ENCODE peak calls at places on chromosomes 4 and X, in eight cellular contexts. One of them, this sample, is unnamed.

GRCh38 chr4:99947190-99947578 is 766 bp upstream of the DNAJB14 start:
- DNase-seq in bronchial epithelial cell: no peak
- DNase-seq in astrocyte of the spinal cord: no peak
- DNase-seq in lower lobe of right lung: no peak
- DNase-seq in stomach: no peak
- DNase-seq in GM10248: no peak
- DNase-seq in progenitor cell of endocrine pancreas: no peak
- DNase-seq in HL-60: no peak
- DNase-seq in this sample: no peak

GRCh38 chr4:41692717-41693345 is 55.7 kb downstream of the PHOX2B start:
- DNase-seq in bronchial epithelial cell: peak; percentile 44
- DNase-seq in astrocyte of the spinal cord: peak; percentile 57
- DNase-seq in lower lobe of right lung: peak; percentile 48
- DNase-seq in stomach: peak; percentile 56
- DNase-seq in GM10248: peak; percentile 27
- DNase-seq in progenitor cell of endocrine pancreas: peak; percentile 25
- DNase-seq in HL-60: peak; percentile 59
- DNase-seq in this sample: peak; percentile 48

GRCh38 chrX:13428055-13428786 is 108.4 kb upstream of the ATXN3L start:
- DNase-seq in bronchial epithelial cell: peak; percentile 94
- DNase-seq in astrocyte of the spinal cord: peak; percentile 70
- DNase-seq in lower lobe of right lung: no peak
- DNase-seq in stomach: no peak
- DNase-seq in GM10248: peak; percentile 20
- DNase-seq in progenitor cell of endocrine pancreas: no peak
- DNase-seq in HL-60: no peak
- DNase-seq in this sample: no peak

GRCh38 chrX:138859421-138859820 is 147.9 kb upstream of the FGF13 start:
- DNase-seq in bronchial epithelial cell: no peak
- DNase-seq in astrocyte of the spinal cord: no peak
- DNase-seq in lower lobe of right lung: no peak
- DNase-seq in stomach: no peak
- DNase-seq in GM10248: no peak
- DNase-seq in progenitor cell of endocrine pancreas: no peak
- DNase-seq in HL-60: no peak
- DNase-seq in this sample: no peak

GRCh38 chrX:102708900-102709299 is 3.3 kb upstream of the GPRASP2 start:
- DNase-seq in bronchial epithelial cell: no peak
- DNase-seq in astrocyte of the spinal cord: no peak
- DNase-seq in lower lobe of right lung: no peak
- DNase-seq in stomach: no peak
- DNase-seq in GM10248: no peak
- DNase-seq in progenitor cell of endocrine pancreas: no peak
- DNase-seq in HL-60: no peak
- DNase-seq in this sample: no peak

GRCh38 chrX:2391869-2392606 is 108.7 kb downstream of the DHRSX start:
- DNase-seq in bronchial epithelial cell: peak; percentile 96
- DNase-seq in astrocyte of the spinal cord: peak; percentile 89
- DNase-seq in lower lobe of right lung: no peak
- DNase-seq in stomach: no peak
- DNase-seq in GM10248: no peak
- DNase-seq in progenitor cell of endocrine pancreas: no peak
- DNase-seq in HL-60: no peak
- DNase-seq in this sample: peak; percentile 78

GRCh38 chrX:37800762-37801161 is 20.9 kb downstream of the CYBB start:
- DNase-seq in bronchial epithelial cell: peak; percentile 1
- DNase-seq in astrocyte of the spinal cord: no peak
- DNase-seq in lower lobe of right lung: no peak
- DNase-seq in stomach: no peak
- DNase-seq in GM10248: no peak
- DNase-seq in progenitor cell of endocrine pancreas: no peak
- DNase-seq in HL-60: peak; percentile 39
- DNase-seq in this sample: no peak

GRCh38 chr4:3637326-3638016 is 105.2 kb upstream of the LRPAP1 start:
- DNase-seq in bronchial epithelial cell: no peak
- DNase-seq in astrocyte of the spinal cord: no peak
- DNase-seq in lower lobe of right lung: peak; percentile 40
- DNase-seq in stomach: no peak
- DNase-seq in GM10248: no peak
- DNase-seq in progenitor cell of endocrine pancreas: no peak
- DNase-seq in HL-60: no peak
- DNase-seq in this sample: no peak

GRCh38 chr4:169167958-169168357 is 102.8 kb downstream of the SH3RF1 start:
- DNase-seq in bronchial epithelial cell: no peak
- DNase-seq in astrocyte of the spinal cord: no peak
- DNase-seq in lower lobe of right lung: no peak
- DNase-seq in stomach: no peak
- DNase-seq in GM10248: peak; percentile 15
- DNase-seq in progenitor cell of endocrine pancreas: no peak
- DNase-seq in HL-60: no peak
- DNase-seq in this sample: no peak

GRCh38 chr4:3607690-3608514 is 75.7 kb upstream of the LRPAP1 start:
- DNase-seq in bronchial epithelial cell: no peak
- DNase-seq in astrocyte of the spinal cord: no peak
- DNase-seq in lower lobe of right lung: no peak
- DNase-seq in stomach: no peak
- DNase-seq in GM10248: no peak
- DNase-seq in progenitor cell of endocrine pancreas: no peak
- DNase-seq in HL-60: no peak
- DNase-seq in this sample: no peak

GRCh38 chrX:145817299-145817665 is 347 bp upstream of the SLITRK2 start:
- DNase-seq in bronchial epithelial cell: no peak
- DNase-seq in astrocyte of the spinal cord: peak; percentile 32
- DNase-seq in lower lobe of right lung: no peak
- DNase-seq in stomach: no peak
- DNase-seq in GM10248: peak; percentile 5
- DNase-seq in progenitor cell of endocrine pancreas: no peak
- DNase-seq in HL-60: no peak
- DNase-seq in this sample: no peak

GRCh38 chrX:44265559-44265958 is 77.9 kb downstream of the EFHC2 start:
- DNase-seq in bronchial epithelial cell: no peak
- DNase-seq in astrocyte of the spinal cord: no peak
- DNase-seq in lower lobe of right lung: no peak
- DNase-seq in stomach: no peak
- DNase-seq in GM10248: no peak
- DNase-seq in progenitor cell of endocrine pancreas: no peak
- DNase-seq in HL-60: no peak
- DNase-seq in this sample: no peak

GRCh38 chr4:63492515-63492914 is 916.7 kb downstream of the TECRL start:
- DNase-seq in bronchial epithelial cell: no peak
- DNase-seq in astrocyte of the spinal cord: no peak
- DNase-seq in lower lobe of right lung: no peak
- DNase-seq in stomach: no peak
- DNase-seq in GM10248: no peak
- DNase-seq in progenitor cell of endocrine pancreas: no peak
- DNase-seq in HL-60: no peak
- DNase-seq in this sample: no peak

GRCh38 chrX:114500622-114501021 is 83.3 kb upstream of the HTR2C start:
- DNase-seq in bronchial epithelial cell: no peak
- DNase-seq in astrocyte of the spinal cord: no peak
- DNase-seq in lower lobe of right lung: no peak
- DNase-seq in stomach: no peak
- DNase-seq in GM10248: no peak
- DNase-seq in progenitor cell of endocrine pancreas: no peak
- DNase-seq in HL-60: no peak
- DNase-seq in this sample: no peak

GRCh38 chr4:157700898-157701694 is 471.7 kb downstream of the GASK1B start:
- DNase-seq in bronchial epithelial cell: no peak
- DNase-seq in astrocyte of the spinal cord: peak; percentile 12
- DNase-seq in lower lobe of right lung: no peak
- DNase-seq in stomach: no peak
- DNase-seq in GM10248: no peak
- DNase-seq in progenitor cell of endocrine pancreas: no peak
- DNase-seq in HL-60: no peak
- DNase-seq in this sample: no peak

GRCh38 chrX:8743126-8743732 is 11.3 kb upstream of the ANOS1 start:
- DNase-seq in bronchial epithelial cell: no peak
- DNase-seq in astrocyte of the spinal cord: no peak
- DNase-seq in lower lobe of right lung: peak; percentile 62
- DNase-seq in stomach: peak; percentile 80
- DNase-seq in GM10248: peak; percentile 47
- DNase-seq in progenitor cell of endocrine pancreas: peak; percentile 52
- DNase-seq in HL-60: peak; percentile 56
- DNase-seq in this sample: peak; percentile 73

GRCh38 chr4:5572114-5572513 is 136.2 kb downstream of the EVC2 start:
- DNase-seq in bronchial epithelial cell: no peak
- DNase-seq in astrocyte of the spinal cord: peak; percentile 5
- DNase-seq in lower lobe of right lung: no peak
- DNase-seq in stomach: no peak
- DNase-seq in GM10248: no peak
- DNase-seq in progenitor cell of endocrine pancreas: no peak
- DNase-seq in HL-60: no peak
- DNase-seq in this sample: no peak

GRCh38 chr4:16938641-16939040 is 40.2 kb upstream of the LDB2 start:
- DNase-seq in bronchial epithelial cell: no peak
- DNase-seq in astrocyte of the spinal cord: no peak
- DNase-seq in lower lobe of right lung: no peak
- DNase-seq in stomach: no peak
- DNase-seq in GM10248: no peak
- DNase-seq in progenitor cell of endocrine pancreas: no peak
- DNase-seq in HL-60: no peak
- DNase-seq in this sample: no peak

GRCh38 chrX:619812-620493 is 10.6 kb upstream of the SHOX start:
- DNase-seq in bronchial epithelial cell: no peak
- DNase-seq in astrocyte of the spinal cord: no peak
- DNase-seq in lower lobe of right lung: no peak
- DNase-seq in stomach: no peak
- DNase-seq in GM10248: no peak
- DNase-seq in progenitor cell of endocrine pancreas: no peak
- DNase-seq in HL-60: no peak
- DNase-seq in this sample: no peak

DNA sequence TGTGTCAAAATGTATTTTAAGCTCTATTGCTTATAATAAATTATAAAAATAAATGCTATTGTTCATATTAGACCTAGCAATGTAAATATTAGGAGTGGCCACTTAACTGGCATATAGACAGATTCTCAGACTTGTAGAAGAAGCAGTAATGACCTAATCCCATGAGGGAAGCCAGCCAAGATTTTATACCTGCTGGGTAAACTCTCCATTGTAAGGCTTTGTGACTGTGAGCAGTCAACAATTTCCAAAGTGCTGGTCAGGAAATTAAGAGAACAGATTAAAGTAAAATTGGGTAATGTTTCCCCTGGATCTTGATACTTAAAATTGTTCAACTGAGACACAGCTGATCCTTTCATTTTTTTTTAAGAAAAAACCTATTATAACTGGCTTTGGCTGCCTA is 77.7 kb downstream of the ADGRL3 start:
- DNase-seq in bronchial epithelial cell: peak; percentile 91
- DNase-seq in astrocyte of the spinal cord: peak; percentile 13
- DNase-seq in lower lobe of right lung: no peak
- DNase-seq in stomach: no peak
- DNase-seq in GM10248: no peak
- DNase-seq in progenitor cell of endocrine pancreas: no peak
- DNase-seq in HL-60: no peak
- DNase-seq in this sample: no peak
- TF ChIP-seq CTCF in bronchial epithelial cell: no peak
- TF ChIP-seq CTCF in astrocyte of the spinal cord: no peak
- TF ChIP-seq CTCF in lower lobe of right lung: no peak
- TF ChIP-seq CTCF in stomach: no peak
- TF ChIP-seq CTCF in GM10248: no peak
- TF ChIP-seq CTCF in progenitor cell of endocrine pancreas: no peak
- TF ChIP-seq CTCF in HL-60: no peak
- TF ChIP-seq CTCF in this sample: no peak

GRCh38 chr4:10013722-10014121 is 7.6 kb downstream of the SLC2A9 start:
- DNase-seq in bronchial epithelial cell: peak; percentile 57
- DNase-seq in astrocyte of the spinal cord: no peak
- DNase-seq in lower lobe of right lung: peak; percentile 62
- DNase-seq in stomach: peak; percentile 82
- DNase-seq in GM10248: peak; percentile 63
- DNase-seq in progenitor cell of endocrine pancreas: no peak
- DNase-seq in HL-60: peak; percentile 60
- DNase-seq in this sample: peak; percentile 76

GRCh38 chr4:10011885-10012284 is 9.4 kb downstream of the SLC2A9 start:
- DNase-seq in bronchial epithelial cell: no peak
- DNase-seq in astrocyte of the spinal cord: no peak
- DNase-seq in lower lobe of right lung: no peak
- DNase-seq in stomach: no peak
- DNase-seq in GM10248: no peak
- DNase-seq in progenitor cell of endocrine pancreas: no peak
- DNase-seq in HL-60: no peak
- DNase-seq in this sample: no peak

GRCh38 chr4:10017037-10017893 is 4.0 kb downstream of the SLC2A9 start:
- DNase-seq in bronchial epithelial cell: no peak
- DNase-seq in astrocyte of the spinal cord: no peak
- DNase-seq in lower lobe of right lung: no peak
- DNase-seq in stomach: no peak
- DNase-seq in GM10248: no peak
- DNase-seq in progenitor cell of endocrine pancreas: no peak
- DNase-seq in HL-60: no peak
- DNase-seq in this sample: no peak

GRCh38 chr4:10016169-10016568 is 5.1 kb downstream of the SLC2A9 start:
- DNase-seq in bronchial epithelial cell: no peak
- DNase-seq in astrocyte of the spinal cord: no peak
- DNase-seq in lower lobe of right lung: no peak
- DNase-seq in stomach: no peak
- DNase-seq in GM10248: no peak
- DNase-seq in progenitor cell of endocrine pancreas: no peak
- DNase-seq in HL-60: no peak
- DNase-seq in this sample: no peak

GRCh38 chr4:10015140-10015753 is 6.0 kb downstream of the SLC2A9 start:
- DNase-seq in bronchial epithelial cell: peak; percentile 53
- DNase-seq in astrocyte of the spinal cord: peak; percentile 10
- DNase-seq in lower lobe of right lung: no peak
- DNase-seq in stomach: peak; percentile 64
- DNase-seq in GM10248: no peak
- DNase-seq in progenitor cell of endocrine pancreas: no peak
- DNase-seq in HL-60: peak; percentile 49
- DNase-seq in this sample: peak; percentile 76
- TF ChIP-seq CTCF in bronchial epithelial cell: peak; percentile 66
- TF ChIP-seq CTCF in astrocyte of the spinal cord: peak; percentile 44
- TF ChIP-seq CTCF in lower lobe of right lung: peak; percentile 52
- TF ChIP-seq CTCF in stomach: peak; percentile 68
- TF ChIP-seq CTCF in GM10248: peak; percentile 84
- TF ChIP-seq CTCF in progenitor cell of endocrine pancreas: peak; percentile 67
- TF ChIP-seq CTCF in HL-60: peak; percentile 38
- TF ChIP-seq CTCF in this sample: peak; percentile 36

GRCh38 chrX:40012800-40013682 is 84.7 kb downstream of the BCOR start:
- DNase-seq in bronchial epithelial cell: peak; percentile 43
- DNase-seq in astrocyte of the spinal cord: peak; percentile 59
- DNase-seq in lower lobe of right lung: peak; percentile 56
- DNase-seq in stomach: peak; percentile 70
- DNase-seq in GM10248: peak; percentile 54
- DNase-seq in progenitor cell of endocrine pancreas: no peak
- DNase-seq in HL-60: peak; percentile 40
- DNase-seq in this sample: peak; percentile 68
- TF ChIP-seq CTCF in bronchial epithelial cell: no peak
- TF ChIP-seq CTCF in astrocyte of the spinal cord: no peak
- TF ChIP-seq CTCF in lower lobe of right lung: no peak
- TF ChIP-seq CTCF in stomach: no peak
- TF ChIP-seq CTCF in GM10248: no peak
- TF ChIP-seq CTCF in progenitor cell of endocrine pancreas: no peak
- TF ChIP-seq CTCF in HL-60: no peak
- TF ChIP-seq CTCF in this sample: no peak

DNA sequence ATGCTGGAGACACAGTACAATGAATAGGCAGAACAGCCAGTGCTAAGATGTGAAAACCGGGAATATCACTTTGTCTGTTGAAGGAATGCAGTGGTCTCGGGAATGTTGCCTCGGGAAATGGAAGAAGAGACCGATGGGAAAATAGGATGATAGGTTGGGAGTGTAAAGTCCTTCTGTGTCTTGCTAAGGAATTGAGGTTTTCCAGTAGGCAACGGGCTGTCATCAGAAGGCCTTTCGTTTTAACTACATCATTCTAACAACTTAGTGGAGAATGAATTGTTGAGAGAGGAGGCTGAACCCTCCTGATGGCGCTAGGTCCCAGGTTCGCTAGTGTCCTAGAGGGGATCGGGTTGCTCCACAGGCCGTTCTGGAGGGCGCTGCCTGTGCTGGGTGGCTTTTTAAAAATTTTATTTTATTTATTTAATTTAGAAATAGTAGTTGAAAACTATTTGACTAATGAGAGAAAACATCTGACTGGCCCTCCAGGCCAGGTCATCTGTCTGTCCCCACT is 735 bp downstream of the VBP1 start:
- DNase-seq in bronchial epithelial cell: no peak
- DNase-seq in astrocyte of the spinal cord: no peak
- DNase-seq in lower lobe of right lung: no peak
- DNase-seq in stomach: no peak
- DNase-seq in GM10248: peak; percentile 14
- DNase-seq in progenitor cell of endocrine pancreas: no peak
- DNase-seq in HL-60: no peak
- DNase-seq in this sample: no peak
- TF ChIP-seq CTCF in bronchial epithelial cell: no peak
- TF ChIP-seq CTCF in astrocyte of the spinal cord: no peak
- TF ChIP-seq CTCF in lower lobe of right lung: no peak
- TF ChIP-seq CTCF in stomach: no peak
- TF ChIP-seq CTCF in GM10248: no peak
- TF ChIP-seq CTCF in progenitor cell of endocrine pancreas: no peak
- TF ChIP-seq CTCF in HL-60: no peak
- TF ChIP-seq CTCF in this sample: no peak